ENCODE peak calls at places on chromosome 14, in nine cellular contexts. F is ELF-1, D is NCI-H146, T is progenitor cell of endocrine pancreas, G is tibial artery, V is T47D, R is T-helper 22 cell, O is cardiac fibroblast, S is gastrocnemius medialis. Y is an unnamed sample.

GRCh38 chr14:68316078-68316868 is 476.6 kb downstream of the ZFP36L1 start:
- DNase-seq in F (no peak), D (no peak), T (no peak), G (no peak), V (peak; percentile 25), R (no peak), O (no peak), S (no peak), Y (no peak)

GRCh38 chr14:91410781-91411536 is 6.7 kb downstream of the CCDC88C start:
- DNase-seq in F (no peak), D (no peak), T (no peak), G (no peak), V (no peak), R (no peak), O (no peak), S (no peak), Y (no peak)

GRCh38 chr14:60356921-60357550 is 108.0 kb downstream of the PPM1A start:
- DNase-seq in F (peak; percentile 14), D (peak; percentile 83), T (no peak), G (no peak), V (no peak), R (no peak), O (no peak), S (no peak), Y (no peak)

GRCh38 chr14:91901449-91902250 is 34.3 kb upstream of the TC2N start:
- DNase-seq in F (no peak), D (no peak), T (no peak), G (no peak), V (no peak), R (no peak), O (peak; percentile 77), S (peak; percentile 62), Y (no peak)

GRCh38 chr14:61103541-61104339 is 122.7 kb downstream of the SLC38A6 start:
- DNase-seq in F (peak; percentile 80), D (no peak), T (no peak), G (peak; percentile 82), V (no peak), R (no peak), O (peak; percentile 95), S (peak; percentile 64), Y (peak; percentile 95)

GRCh38 chr14:74563233-74563585 is 48.8 kb downstream of the LTBP2 start:
- DNase-seq in F (no peak), D (no peak), T (no peak), G (no peak), V (no peak), R (no peak), O (peak; percentile 61), S (no peak), Y (peak; percentile 41)

GRCh38 chr14:24155100-24155499 is 6.0 kb upstream of the IRF9 start:
- DNase-seq in F (no peak), D (no peak), T (no peak), G (no peak), V (no peak), R (no peak), O (no peak), S (no peak), Y (no peak)

GRCh38 chr14:61644834-61645233 is 50.5 kb upstream of the HIF1A start:
- DNase-seq in F (no peak), D (peak; percentile 71), T (no peak), G (no peak), V (peak; percentile 10), R (no peak), O (no peak), S (no peak), Y (no peak)

GRCh38 chr14:62185078-62185477 is 422.9 kb downstream of the SNAPC1 start:
- DNase-seq in F (no peak), D (peak; percentile 3), T (no peak), G (no peak), V (no peak), R (no peak), O (peak; percentile 38), S (no peak), Y (no peak)

GRCh38 chr14:73755434-73756014 is 41.3 kb upstream of the PNMA1 start:
- DNase-seq in F (peak; percentile 60), D (no peak), T (no peak), G (no peak), V (peak; percentile 63), R (no peak), O (no peak), S (no peak), Y (no peak)

GRCh38 chr14:45134051-45134958 is at the start of gene FKBP3:
- DNase-seq in F (peak; percentile 99), D (peak; percentile 99), T (peak; percentile 92), G (peak; percentile 98), V (peak; percentile 100), R (peak; percentile 96), O (peak; percentile 99), S (peak; percentile 99), Y (peak; percentile 90)

GRCh38 chr14:77985235-77985634 is 184.9 kb upstream of the NRXN3 start:
- DNase-seq in F (no peak), D (peak; percentile 74), T (no peak), G (no peak), V (no peak), R (no peak), O (peak; percentile 32), S (no peak), Y (no peak)

GRCh38 chr14:89108608-89109007 is 284.2 kb downstream of the TTC8 start:
- DNase-seq in F (no peak), D (no peak), T (no peak), G (no peak), V (no peak), R (no peak), O (no peak), S (no peak), Y (no peak)

GRCh38 chr14:36556811-36557433 is 25.5 kb downstream of the NKX2-8 start:
- DNase-seq in F (no peak), D (peak; percentile 16), T (no peak), G (no peak), V (peak; percentile 52), R (no peak), O (peak; percentile 18), S (no peak), Y (no peak)

GRCh38 chr14:103723176-103724081 is 7.8 kb downstream of the ZFYVE21 start:
- DNase-seq in F (no peak), D (no peak), T (no peak), G (peak; percentile 93), V (no peak), R (no peak), O (peak; percentile 21), S (no peak), Y (no peak)

GRCh38 chr14:95258754-95259593 is 60.7 kb downstream of the CLMN start:
- DNase-seq in F (no peak), D (no peak), T (no peak), G (no peak), V (no peak), R (no peak), O (peak; percentile 24), S (no peak), Y (no peak)

GRCh38 chr14:106268013-106268727 is 741.8 kb downstream of the TMEM121 start:
- DNase-seq in F (peak; percentile 5), D (peak; percentile 70), T (no peak), G (no peak), V (peak; percentile 36), R (peak; percentile 6), O (no peak), S (no peak), Y (no peak)

Y was measured in AG04449.